ENCODE peak calls at places on chromosome 14, in eight cellular contexts. S is GM23338, M is A549, E is H9, R is lower leg skin, J is MCF 10A, A is fibroblast of lung, T is WERI-Rb-1. X is an unnamed sample.

GRCh38 chr14:80959448-80960006 is 4.1 kb downstream of the TSHR start:
- DNase-seq in S (no peak), M (no peak), E (no peak), R (no peak), J (no peak), A (no peak), T (no peak), X (peak; percentile 26)

GRCh38 chr14:84090837-84091236 is 1439.1 kb upstream of the FLRT2 start:
- DNase-seq in S (no peak), M (no peak), E (no peak), R (no peak), J (no peak), A (no peak), T (no peak), X (no peak)

GRCh38 chr14:50371546-50371945 is 25.1 kb downstream of the CDKL1 start:
- DNase-seq in S (no peak), M (no peak), E (no peak), R (no peak), J (no peak), A (no peak), T (no peak), X (no peak)

GRCh38 chr14:77204457-77204796 is 22.8 kb downstream of the TMEM63C start:
- DNase-seq in S (no peak), M (no peak), E (no peak), R (no peak), J (no peak), A (no peak), T (no peak), X (no peak)

GRCh38 chr14:24918822-24919221 is 131.1 kb downstream of the STXBP6 start:
- DNase-seq in S (no peak), M (no peak), E (no peak), R (no peak), J (no peak), A (no peak), T (no peak), X (no peak)

GRCh38 chr14:75059642-75060041 is 4.2 kb downstream of the ACYP1 start:
- DNase-seq in S (no peak), M (no peak), E (no peak), R (no peak), J (no peak), A (peak; percentile 31), T (no peak), X (no peak)

GRCh38 chr14:94793901-94794300 is 24.0 kb upstream of the GSC start:
- DNase-seq in S (no peak), M (no peak), E (no peak), R (no peak), J (no peak), A (no peak), T (no peak), X (no peak)

GRCh38 chr14:92470215-92470614 is 43.4 kb upstream of the RIN3 start:
- DNase-seq in S (peak; percentile 11), M (peak; percentile 50), E (no peak), R (no peak), J (peak; percentile 17), A (peak; percentile 94), T (no peak), X (no peak)

GRCh38 chr14:22852599-22852939 is 16.2 kb downstream of the MMP14 start:
- DNase-seq in S (no peak), M (no peak), E (no peak), R (no peak), J (no peak), A (no peak), T (no peak), X (no peak)

GRCh38 chr14:31297701-31298344 is 90.2 kb upstream of the HECTD1 start:
- DNase-seq in S (no peak), M (no peak), E (no peak), R (no peak), J (peak; percentile 27), A (peak; percentile 52), T (no peak), X (no peak)

GRCh38 chr14:31229638-31230229 is 22.1 kb upstream of the HECTD1 start:
- DNase-seq in S (peak; percentile 51), M (peak; percentile 99), E (peak; percentile 54), R (peak; percentile 90), J (peak; percentile 100), A (peak; percentile 92), T (no peak), X (no peak)

GRCh38 chr14:63438065-63438757 is 105.0 kb downstream of the PPP2R5E start:
- DNase-seq in S (peak; percentile 36), M (peak; percentile 81), E (no peak), R (peak; percentile 58), J (peak; percentile 99), A (peak; percentile 96), T (peak; percentile 70), X (no peak)

GRCh38 chr14:70416322-70416716 is 571 bp downstream of the SYNJ2BP start:
- DNase-seq in S (peak; percentile 30), M (peak; percentile 3), E (no peak), R (no peak), J (no peak), A (peak; percentile 9), T (no peak), X (no peak)

GRCh38 chr14:70808402-70809237 is 693 bp downstream of the MAP3K9 start:
- DNase-seq in S (peak; percentile 71), M (peak; percentile 59), E (peak; percentile 67), R (no peak), J (peak; percentile 49), A (peak; percentile 10), T (peak; percentile 65), X (no peak)

GRCh38 chr14:50013934-50014333 is 102.4 kb downstream of the VCPKMT start:
- DNase-seq in S (no peak), M (no peak), E (no peak), R (no peak), J (no peak), A (no peak), T (no peak), X (no peak)

GRCh38 chr14:86790408-86791364 is 1202.3 kb downstream of the GALC start:
- DNase-seq in S (peak; percentile 3), M (no peak), E (no peak), R (no peak), J (peak; percentile 26), A (peak; percentile 11), T (no peak), X (no peak)

GRCh38 chr14:22557846-22558220 is 31.2 kb downstream of the DAD1 start:
- DNase-seq in S (no peak), M (no peak), E (no peak), R (no peak), J (no peak), A (no peak), T (no peak), X (no peak)

GRCh38 chr14:94401083-94401482 is 12.7 kb upstream of the SERPINA1 start:
- DNase-seq in S (no peak), M (no peak), E (no peak), R (no peak), J (no peak), A (peak; percentile 87), T (no peak), X (no peak)

GRCh38 chr14:25034803-25035681 is 14.9 kb downstream of the STXBP6 start:
- DNase-seq in S (no peak), M (no peak), E (no peak), R (no peak), J (no peak), A (no peak), T (no peak), X (no peak)

DNA sequence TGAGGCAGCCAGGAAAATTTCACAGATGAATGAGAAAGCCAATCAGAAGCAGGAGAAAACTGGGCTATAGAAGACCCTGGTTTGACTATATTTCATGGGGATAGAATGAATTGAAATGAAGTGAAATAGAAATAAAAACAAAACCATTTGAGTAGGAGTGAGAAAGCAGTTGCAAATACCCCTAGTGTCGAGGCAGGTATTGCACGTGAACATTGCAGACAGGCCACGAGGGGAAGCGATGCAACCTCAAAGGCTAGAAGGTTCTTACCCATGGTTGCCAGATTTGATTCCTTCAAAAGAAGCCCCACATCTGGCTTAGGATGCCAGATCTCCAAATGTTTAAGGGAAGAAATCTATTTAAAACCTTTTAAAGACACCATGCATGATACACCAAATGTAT is 648.9 kb downstream of the VRK1 start:
- DNase-seq in S (peak; percentile 20), M (no peak), E (no peak), R (no peak), J (no peak), A (no peak), T (no peak), X (no peak)
- TF ChIP-seq CTCF in S (peak; percentile 4), M (no peak), E (peak; percentile 36), R (no peak), J (no peak), A (no peak), T (no peak), X (no peak)

DNA sequence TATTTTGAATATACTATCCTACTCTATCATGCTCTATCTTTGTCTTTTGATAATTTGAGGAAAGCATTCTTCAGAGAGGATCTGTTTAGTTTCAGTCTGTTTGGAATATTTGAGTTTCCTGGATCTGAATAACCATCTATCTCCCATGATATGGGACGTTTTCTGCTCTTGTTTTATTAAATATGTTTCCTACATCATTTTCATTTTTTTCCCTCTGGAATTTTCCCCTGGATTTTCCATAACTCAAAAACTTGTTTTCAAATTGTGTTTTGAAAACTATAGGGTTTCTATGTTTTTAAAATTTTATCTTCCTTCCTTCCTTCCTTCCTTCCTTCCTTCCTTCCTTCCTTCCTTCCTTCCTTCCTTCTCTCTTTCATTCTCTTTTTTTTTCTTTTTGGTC is 974.2 kb downstream of the TMEM121 start:
- DNase-seq in S (no peak), M (no peak), E (no peak), R (no peak), J (no peak), A (no peak), T (no peak), X (no peak)
- TF ChIP-seq CTCF in S (no peak), M (no peak), E (no peak), R (no peak), J (no peak), A (no peak), T (no peak), X (no peak)

DNA sequence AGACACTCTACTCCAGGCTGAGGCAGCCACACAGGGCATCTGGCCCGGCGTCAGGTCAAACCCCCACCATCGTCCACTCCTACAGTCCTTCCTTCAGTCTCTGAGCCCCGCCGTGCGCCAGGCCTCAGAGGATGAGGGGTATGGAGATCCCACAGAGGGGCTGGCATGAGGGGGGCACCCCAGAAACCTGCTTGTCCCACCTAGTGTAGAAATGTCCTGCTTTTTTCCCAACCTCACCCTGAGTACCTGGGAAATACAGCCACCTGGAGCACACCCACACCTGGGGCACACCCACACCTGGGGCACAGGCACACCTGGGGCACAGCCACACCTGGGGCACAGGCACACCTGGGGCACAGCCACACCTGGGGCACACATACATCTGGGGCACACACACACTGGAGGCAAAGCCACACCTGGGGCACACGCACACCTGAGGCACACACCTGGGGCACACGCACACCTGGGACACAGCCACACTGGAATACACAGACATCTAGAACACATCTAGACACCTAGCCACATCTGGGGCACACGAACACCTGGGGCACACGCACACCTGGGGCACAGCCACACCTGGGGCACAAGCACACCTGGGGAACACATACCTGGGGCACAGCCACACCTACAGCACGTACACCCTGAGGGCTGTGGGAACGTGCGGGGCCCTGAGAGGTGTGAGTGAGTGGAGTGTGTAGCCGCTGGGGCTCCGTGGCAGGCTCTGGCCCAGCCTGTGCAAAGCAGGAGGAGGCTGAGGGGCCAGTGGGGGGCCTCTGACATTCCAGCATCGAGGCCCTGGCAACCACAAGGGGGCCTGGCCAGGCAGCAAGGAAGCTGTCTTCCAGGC is 18.4 kb downstream of the AKT1 start:
- DNase-seq in S (peak; percentile 41), M (no peak), E (no peak), R (no peak), J (no peak), A (no peak), T (no peak), X (no peak)
- TF ChIP-seq CTCF in S (peak; percentile 33), M (no peak), E (peak; percentile 49), R (no peak), J (no peak), A (no peak), T (no peak), X (no peak)

GRCh38 chr14:102206901-102207300 is 67.2 kb downstream of the WDR20 start:
- DNase-seq in S (no peak), M (no peak), E (no peak), R (no peak), J (no peak), A (no peak), T (peak; percentile 28), X (no peak)
- TF ChIP-seq CTCF in S (peak; percentile 45), M (no peak), E (peak; percentile 11), R (no peak), J (no peak), A (no peak), T (peak; percentile 39), X (no peak)

X was measured in natural killer cell.